ENCODE peak calls at places on chromosomes 1 and 21, in eight cellular contexts. One of them, this sample, is unnamed.

GRCh38 chr1:172627702-172628101 is 31.2 kb upstream of the FASLG start:
- DNase-seq in left ventricle myocardium inferior: no peak
- DNase-seq in brain microvascular endothelial cell: no peak
- DNase-seq in prostate gland: no peak
- DNase-seq in adrenal gland: no peak
- DNase-seq in uterus: no peak
- DNase-seq in dorsolateral prefrontal cortex: no peak
- DNase-seq in kidney: no peak
- DNase-seq in this sample: no peak

GRCh38 chr1:22132517-22133235 is 10.2 kb downstream of the WNT4 start:
- DNase-seq in left ventricle myocardium inferior: no peak
- DNase-seq in brain microvascular endothelial cell: peak
- DNase-seq in prostate gland: no peak
- DNase-seq in adrenal gland: peak
- DNase-seq in uterus: peak
- DNase-seq in dorsolateral prefrontal cortex: no peak
- DNase-seq in kidney: no peak
- DNase-seq in this sample: peak

GRCh38 chr1:12095822-12096263 is 32.7 kb downstream of the TNFRSF8 start:
- DNase-seq in left ventricle myocardium inferior: no peak
- DNase-seq in brain microvascular endothelial cell: no peak
- DNase-seq in prostate gland: no peak
- DNase-seq in adrenal gland: no peak
- DNase-seq in uterus: no peak
- DNase-seq in dorsolateral prefrontal cortex: no peak
- DNase-seq in kidney: no peak
- DNase-seq in this sample: peak

GRCh38 chr1:67019600-67020136 is 34.3 kb downstream of the SLC35D1 start:
- DNase-seq in left ventricle myocardium inferior: no peak
- DNase-seq in brain microvascular endothelial cell: peak
- DNase-seq in prostate gland: no peak
- DNase-seq in adrenal gland: no peak
- DNase-seq in uterus: peak
- DNase-seq in dorsolateral prefrontal cortex: no peak
- DNase-seq in kidney: no peak
- DNase-seq in this sample: no peak

GRCh38 chr1:117559985-117560384 is 45.9 kb upstream of the TENT5C start:
- DNase-seq in left ventricle myocardium inferior: no peak
- DNase-seq in brain microvascular endothelial cell: no peak
- DNase-seq in prostate gland: no peak
- DNase-seq in adrenal gland: no peak
- DNase-seq in uterus: no peak
- DNase-seq in dorsolateral prefrontal cortex: no peak
- DNase-seq in kidney: no peak
- DNase-seq in this sample: no peak

GRCh38 chr1:63628607-63629006 is 35.4 kb downstream of the PGM1 start:
- DNase-seq in left ventricle myocardium inferior: no peak
- DNase-seq in brain microvascular endothelial cell: no peak
- DNase-seq in prostate gland: no peak
- DNase-seq in adrenal gland: no peak
- DNase-seq in uterus: no peak
- DNase-seq in dorsolateral prefrontal cortex: no peak
- DNase-seq in kidney: no peak
- DNase-seq in this sample: peak

GRCh38 chr1:7705048-7705907 is 65.8 kb upstream of the VAMP3 start:
- DNase-seq in left ventricle myocardium inferior: peak
- DNase-seq in brain microvascular endothelial cell: no peak
- DNase-seq in prostate gland: peak
- DNase-seq in adrenal gland: no peak
- DNase-seq in uterus: no peak
- DNase-seq in dorsolateral prefrontal cortex: peak
- DNase-seq in kidney: no peak
- DNase-seq in this sample: peak

GRCh38 chr21:45544449-45545235 is 2.4 kb upstream of the SLC19A1 start:
- DNase-seq in left ventricle myocardium inferior: peak
- DNase-seq in brain microvascular endothelial cell: no peak
- DNase-seq in prostate gland: no peak
- DNase-seq in adrenal gland: no peak
- DNase-seq in uterus: peak
- DNase-seq in dorsolateral prefrontal cortex: peak
- DNase-seq in kidney: peak
- DNase-seq in this sample: no peak

GRCh38 chr1:211507365-211507764 is 15.4 kb upstream of the RD3 start:
- DNase-seq in left ventricle myocardium inferior: no peak
- DNase-seq in brain microvascular endothelial cell: no peak
- DNase-seq in prostate gland: no peak
- DNase-seq in adrenal gland: no peak
- DNase-seq in uterus: no peak
- DNase-seq in dorsolateral prefrontal cortex: no peak
- DNase-seq in kidney: no peak
- DNase-seq in this sample: no peak

GRCh38 chr1:230632273-230632873 is 9.9 kb upstream of the COG2 start:
- DNase-seq in left ventricle myocardium inferior: no peak
- DNase-seq in brain microvascular endothelial cell: peak
- DNase-seq in prostate gland: peak
- DNase-seq in adrenal gland: peak
- DNase-seq in uterus: no peak
- DNase-seq in dorsolateral prefrontal cortex: peak
- DNase-seq in kidney: no peak
- DNase-seq in this sample: peak

GRCh38 chr1:56817716-56818463 is 1.3 kb downstream of the FYB2 start:
- DNase-seq in left ventricle myocardium inferior: no peak
- DNase-seq in brain microvascular endothelial cell: no peak
- DNase-seq in prostate gland: no peak
- DNase-seq in adrenal gland: no peak
- DNase-seq in uterus: no peak
- DNase-seq in dorsolateral prefrontal cortex: no peak
- DNase-seq in kidney: no peak
- DNase-seq in this sample: no peak

GRCh38 chr1:17494114-17494729 is 45.3 kb upstream of the ARHGEF10L start:
- DNase-seq in left ventricle myocardium inferior: peak
- DNase-seq in brain microvascular endothelial cell: peak
- DNase-seq in prostate gland: peak
- DNase-seq in adrenal gland: peak
- DNase-seq in uterus: peak
- DNase-seq in dorsolateral prefrontal cortex: peak
- DNase-seq in kidney: peak
- DNase-seq in this sample: peak

GRCh38 chr1:238647877-238648276 is 738.5 kb upstream of the CHRM3 start:
- DNase-seq in left ventricle myocardium inferior: no peak
- DNase-seq in brain microvascular endothelial cell: peak
- DNase-seq in prostate gland: no peak
- DNase-seq in adrenal gland: no peak
- DNase-seq in uterus: no peak
- DNase-seq in dorsolateral prefrontal cortex: no peak
- DNase-seq in kidney: no peak
- DNase-seq in this sample: peak

GRCh38 chr1:228210684-228211083 is 2.8 kb downstream of the OBSCN start:
- DNase-seq in left ventricle myocardium inferior: no peak
- DNase-seq in brain microvascular endothelial cell: no peak
- DNase-seq in prostate gland: no peak
- DNase-seq in adrenal gland: no peak
- DNase-seq in uterus: no peak
- DNase-seq in dorsolateral prefrontal cortex: no peak
- DNase-seq in kidney: no peak
- DNase-seq in this sample: no peak

GRCh38 chr1:66370462-66370907 is 163.5 kb upstream of the SGIP1 start:
- DNase-seq in left ventricle myocardium inferior: no peak
- DNase-seq in brain microvascular endothelial cell: no peak
- DNase-seq in prostate gland: no peak
- DNase-seq in adrenal gland: no peak
- DNase-seq in uterus: no peak
- DNase-seq in dorsolateral prefrontal cortex: no peak
- DNase-seq in kidney: no peak
- DNase-seq in this sample: no peak

GRCh38 chr1:28417441-28418277 is 48.1 kb downstream of the PHACTR4 start:
- DNase-seq in left ventricle myocardium inferior: no peak
- DNase-seq in brain microvascular endothelial cell: no peak
- DNase-seq in prostate gland: no peak
- DNase-seq in adrenal gland: peak
- DNase-seq in uterus: no peak
- DNase-seq in dorsolateral prefrontal cortex: no peak
- DNase-seq in kidney: no peak
- DNase-seq in this sample: peak

GRCh38 chr21:33755354-33755753 is 113.1 kb downstream of the ITSN1 start:
- DNase-seq in left ventricle myocardium inferior: no peak
- DNase-seq in brain microvascular endothelial cell: no peak
- DNase-seq in prostate gland: no peak
- DNase-seq in adrenal gland: no peak
- DNase-seq in uterus: no peak
- DNase-seq in dorsolateral prefrontal cortex: no peak
- DNase-seq in kidney: no peak
- DNase-seq in this sample: no peak

GRCh38 chr21:33763573-33763881 is 121.2 kb downstream of the ITSN1 start:
- DNase-seq in left ventricle myocardium inferior: no peak
- DNase-seq in brain microvascular endothelial cell: no peak
- DNase-seq in prostate gland: no peak
- DNase-seq in adrenal gland: no peak
- DNase-seq in uterus: no peak
- DNase-seq in dorsolateral prefrontal cortex: no peak
- DNase-seq in kidney: no peak
- DNase-seq in this sample: no peak

GRCh38 chr21:33761104-33762036 is 119.1 kb downstream of the ITSN1 start:
- DNase-seq in left ventricle myocardium inferior: no peak
- DNase-seq in brain microvascular endothelial cell: peak
- DNase-seq in prostate gland: no peak
- DNase-seq in adrenal gland: no peak
- DNase-seq in uterus: peak
- DNase-seq in dorsolateral prefrontal cortex: no peak
- DNase-seq in kidney: no peak
- DNase-seq in this sample: peak

GRCh38 chr21:33762798-33763572 is 120.7 kb downstream of the ITSN1 start:
- DNase-seq in left ventricle myocardium inferior: no peak
- DNase-seq in brain microvascular endothelial cell: no peak
- DNase-seq in prostate gland: no peak
- DNase-seq in adrenal gland: no peak
- DNase-seq in uterus: no peak
- DNase-seq in dorsolateral prefrontal cortex: no peak
- DNase-seq in kidney: no peak
- DNase-seq in this sample: no peak

DNA sequence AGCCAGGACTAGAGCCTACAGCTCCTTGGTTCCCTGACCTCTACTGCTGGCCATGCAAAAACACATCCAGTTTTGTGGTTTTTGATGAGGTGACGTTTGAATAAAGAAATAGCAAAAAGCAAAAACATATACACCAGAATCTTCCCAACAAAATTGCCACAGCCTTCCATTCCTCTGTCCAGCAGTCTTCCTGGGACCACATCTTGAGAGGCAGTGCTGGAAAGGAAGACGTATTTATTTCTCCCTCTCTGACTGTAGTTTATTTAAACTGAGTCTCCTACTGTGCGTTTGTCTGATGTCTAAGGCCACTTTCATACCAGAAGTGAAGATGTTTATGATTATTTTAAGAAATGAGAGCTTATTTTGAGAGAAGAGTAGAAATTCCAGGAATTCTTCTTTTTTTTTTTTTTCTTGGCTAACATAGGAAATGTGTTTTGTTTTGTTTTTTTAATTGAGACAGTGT is 118.4 kb downstream of the ITSN1 start:
- DNase-seq in left ventricle myocardium inferior: no peak
- DNase-seq in brain microvascular endothelial cell: peak
- DNase-seq in prostate gland: no peak
- DNase-seq in adrenal gland: no peak
- DNase-seq in uterus: no peak
- DNase-seq in dorsolateral prefrontal cortex: no peak
- DNase-seq in kidney: no peak
- DNase-seq in this sample: no peak
- H3K27ac ChIP-seq in left ventricle myocardium inferior: peak
- H3K27ac ChIP-seq in brain microvascular endothelial cell: peak
- H3K27ac ChIP-seq in prostate gland: no peak
- H3K27ac ChIP-seq in adrenal gland: peak
- H3K27ac ChIP-seq in uterus: peak
- H3K27ac ChIP-seq in dorsolateral prefrontal cortex: no peak
- H3K27ac ChIP-seq in kidney: peak
- H3K27ac ChIP-seq in this sample: peak

GRCh38 chr1:41868241-41868953 is 50.3 kb downstream of the HIVEP3 start:
- DNase-seq in left ventricle myocardium inferior: no peak
- DNase-seq in brain microvascular endothelial cell: no peak
- DNase-seq in prostate gland: no peak
- DNase-seq in adrenal gland: no peak
- DNase-seq in uterus: no peak
- DNase-seq in dorsolateral prefrontal cortex: no peak
- DNase-seq in kidney: no peak
- DNase-seq in this sample: no peak
- TF ChIP-seq CTCF in left ventricle myocardium inferior: no peak
- TF ChIP-seq CTCF in brain microvascular endothelial cell: peak
- TF ChIP-seq CTCF in prostate gland: no peak
- TF ChIP-seq CTCF in adrenal gland: no peak
- TF ChIP-seq CTCF in uterus: no peak
- TF ChIP-seq CTCF in dorsolateral prefrontal cortex: no peak
- TF ChIP-seq CTCF in kidney: no peak
- TF ChIP-seq CTCF in this sample: no peak

DNA sequence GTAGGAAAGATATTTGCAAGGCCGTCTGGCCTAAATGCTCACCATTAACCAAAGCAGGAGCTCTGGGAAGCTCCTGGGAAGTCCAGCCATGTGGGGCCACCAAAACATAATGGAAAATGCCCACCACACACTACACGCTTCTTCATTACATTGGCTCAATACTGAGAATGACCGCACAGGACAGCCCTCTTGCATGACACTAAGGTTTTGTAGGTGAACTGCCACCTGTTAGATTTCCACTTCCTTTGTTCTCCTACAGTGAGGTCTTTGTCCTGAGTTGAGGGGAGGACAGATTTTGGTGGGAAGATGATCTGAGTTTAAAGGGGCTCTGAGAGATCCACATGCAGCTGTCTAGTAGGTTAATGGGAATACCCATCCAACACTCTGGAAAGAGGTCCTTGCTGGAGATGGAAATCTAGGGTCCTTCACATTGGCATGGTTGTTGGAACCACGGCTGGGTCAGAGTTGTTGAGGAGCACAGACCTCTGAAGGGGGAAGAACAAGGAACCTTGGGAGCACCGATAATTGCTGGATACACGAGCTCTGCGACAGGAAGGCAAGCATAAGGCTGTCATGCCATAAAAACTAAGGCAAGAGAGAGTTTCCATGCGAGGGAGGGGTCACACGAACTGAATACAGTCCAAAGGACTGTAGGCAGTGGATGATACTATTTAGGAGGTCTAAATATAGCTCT is 105.4 kb upstream of the IRF2BP2 start:
- DNase-seq in left ventricle myocardium inferior: no peak
- DNase-seq in brain microvascular endothelial cell: no peak
- DNase-seq in prostate gland: no peak
- DNase-seq in adrenal gland: no peak
- DNase-seq in uterus: no peak
- DNase-seq in dorsolateral prefrontal cortex: no peak
- DNase-seq in kidney: no peak
- DNase-seq in this sample: no peak
- H3K27ac ChIP-seq in left ventricle myocardium inferior: peak
- H3K27ac ChIP-seq in brain microvascular endothelial cell: no peak
- H3K27ac ChIP-seq in prostate gland: peak
- H3K27ac ChIP-seq in adrenal gland: peak
- H3K27ac ChIP-seq in uterus: peak
- H3K27ac ChIP-seq in dorsolateral prefrontal cortex: no peak
- H3K27ac ChIP-seq in kidney: no peak
- H3K27ac ChIP-seq in this sample: no peak

GRCh38 chr1:50681931-50682330 is 258.7 kb upstream of the DMRTA2 start:
- DNase-seq in left ventricle myocardium inferior: no peak
- DNase-seq in brain microvascular endothelial cell: no peak
- DNase-seq in prostate gland: no peak
- DNase-seq in adrenal gland: no peak
- DNase-seq in uterus: no peak
- DNase-seq in dorsolateral prefrontal cortex: no peak
- DNase-seq in kidney: no peak
- DNase-seq in this sample: no peak

GRCh38 chr1:50684185-50684584 is 260.9 kb upstream of the DMRTA2 start:
- DNase-seq in left ventricle myocardium inferior: no peak
- DNase-seq in brain microvascular endothelial cell: no peak
- DNase-seq in prostate gland: no peak
- DNase-seq in adrenal gland: no peak
- DNase-seq in uterus: no peak
- DNase-seq in dorsolateral prefrontal cortex: no peak
- DNase-seq in kidney: no peak
- DNase-seq in this sample: no peak
- TF ChIP-seq CTCF in left ventricle myocardium inferior: no peak
- TF ChIP-seq CTCF in brain microvascular endothelial cell: peak
- TF ChIP-seq CTCF in prostate gland: no peak
- TF ChIP-seq CTCF in adrenal gland: no peak
- TF ChIP-seq CTCF in uterus: no peak
- TF ChIP-seq CTCF in dorsolateral prefrontal cortex: peak
- TF ChIP-seq CTCF in kidney: no peak
- TF ChIP-seq CTCF in this sample: no peak

This sample was measured in RWPE1.